ENCODE peak calls at places on chromosomes 3 and 15, in four cellular contexts. M, S, Q and X are unnamed samples.

GRCh38 chr3:50370594-50370993 is 11.3 kb upstream of the TMEM115 start:
- DNase-seq in M (peak; percentile 56), S (peak; percentile 52), Q (no peak), X (peak; percentile 42)

GRCh38 chr3:109336272-109336957 is 931 bp downstream of the DPPA4 start:
- DNase-seq in M (peak; percentile 79), Q (no peak), S (peak; percentile 64), X (no peak)

GRCh38 chr3:169103941-169104340 is 559.6 kb downstream of the MECOM start:
- DNase-seq in S (no peak), M (no peak), Q (no peak), X (no peak)

GRCh38 chr3:114775395-114775794 is 371.7 kb downstream of the ZBTB20 start:
- DNase-seq in S (peak; percentile 58), Q (no peak), M (no peak), X (no peak)

GRCh38 chr3:43203022-43203421 is 83.3 kb upstream of the SNRK start:
- DNase-seq in S (no peak), M (peak; percentile 30), Q (no peak), X (no peak)

GRCh38 chr15:54149115-54149531 is 170.9 kb downstream of the UNC13C start:
- DNase-seq in M (no peak), Q (no peak), S (no peak), X (no peak)

GRCh38 chr3:146308682-146309081 is 57.8 kb upstream of the PLSCR4 start:
- DNase-seq in M (peak; percentile 18), Q (no peak), S (peak; percentile 61), X (peak; percentile 99)

GRCh38 chr3:146827836-146828235 is 222.7 kb upstream of the PLSCR5 start:
- DNase-seq in Q (no peak), S (no peak), M (no peak), X (no peak)

GRCh38 chr3:24513463-24513862 is 18.8 kb upstream of the THRB start:
- DNase-seq in M (no peak), S (peak; percentile 50), Q (no peak), X (no peak)

GRCh38 chr3:9260305-9260704 is 10.9 kb upstream of the SRGAP3 start:
- DNase-seq in M (no peak), S (no peak), Q (no peak), X (no peak)

GRCh38 chr3:14234197-14235002 is 55.8 kb downstream of the LSM3 start:
- DNase-seq in Q (no peak), M (no peak), S (peak; percentile 77), X (no peak)

GRCh38 chr15:90545095-90545494 is 15.4 kb downstream of the CRTC3 start:
- DNase-seq in Q (no peak), M (no peak), S (no peak), X (no peak)

GRCh38 chr15:60003243-60004018 is 680 bp upstream of the FOXB1 start:
- DNase-seq in Q (no peak), M (no peak), S (no peak), X (no peak)

GRCh38 chr15:48703544-48703943 is 58.0 kb upstream of the FBN1 start:
- DNase-seq in Q (no peak), M (no peak), S (peak; percentile 35), X (no peak)

GRCh38 chr3:188021041-188021440 is 132.9 kb upstream of the LPP start:
- DNase-seq in Q (no peak), S (no peak), M (no peak), X (no peak)

GRCh38 chr15:40762919-40763800 is 708 bp upstream of the GCHFR start:
- DNase-seq in S (peak; percentile 47), Q (no peak), M (peak; percentile 60), X (no peak)

GRCh38 chr3:136708339-136708985 is 43.7 kb downstream of the STAG1 start:
- DNase-seq in S (peak; percentile 33), Q (no peak), M (no peak), X (no peak)

GRCh38 chr3:61009025-61009424 is 242.2 kb downstream of the FHIT start:
- DNase-seq in Q (no peak), M (peak; percentile 49), S (no peak), X (no peak)

GRCh38 chr3:190288836-190289235 is 33.4 kb downstream of the CLDN1 start:
- DNase-seq in Q (no peak), S (no peak), M (no peak), X (no peak)

GRCh38 chr15:101445562-101446526 is 43.7 kb downstream of the PCSK6 start:
- DNase-seq in M (no peak), S (peak; percentile 18), Q (no peak), X (no peak)

GRCh38 chr3:168096210-168096795 is 579 bp upstream of the GOLIM4 start:
- DNase-seq in S (peak; percentile 94), Q (peak; percentile 83), M (peak; percentile 80), X (no peak)

GRCh38 chr3:171810278-171811058 is at the start of gene PLD1:
- DNase-seq in S (peak; percentile 78), Q (peak; percentile 63), M (peak; percentile 56), X (no peak)

GRCh38 chr3:147799601-147800000 is 390.4 kb downstream of the ZIC1 start:
- DNase-seq in Q (no peak), S (no peak), M (no peak), X (no peak)

GRCh38 chr3:179421500-179421899 is 29.8 kb downstream of the GNB4 start:
- DNase-seq in S (peak; percentile 72), M (peak; percentile 28), Q (no peak), X (no peak)

GRCh38 chr15:29364429-29365078 is 94.9 kb upstream of the NSMCE3 start:
- DNase-seq in S (peak; percentile 69), Q (no peak), M (peak; percentile 30), X (no peak)

GRCh38 chr3:66675383-66675782 is 174.6 kb upstream of the LRIG1 start:
- DNase-seq in Q (no peak), M (no peak), S (no peak), X (no peak)

GRCh38 chr15:51494411-51495314 is 127.9 kb downstream of the DMXL2 start:
- DNase-seq in S (peak; percentile 44), M (no peak), Q (no peak), X (no peak)

GRCh38 chr3:14434105-14434504 is 31.7 kb downstream of the SLC6A6 start:
- DNase-seq in M (no peak), Q (no peak), S (peak; percentile 56), X (no peak)

GRCh38 chr3:113454625-113455024 is 13.3 kb upstream of the CFAP44 start:
- DNase-seq in S (no peak), Q (no peak), M (peak; percentile 7), X (no peak)

GRCh38 chr3:121488628-121489027 is 57.2 kb downstream of the POLQ start:
- DNase-seq in S (no peak), Q (no peak), M (peak; percentile 15), X (no peak)

GRCh38 chr15:89794627-89795241 is 18.6 kb downstream of the MESP2 start:
- DNase-seq in M (no peak), S (peak; percentile 81), Q (no peak), X (no peak)

DNA sequence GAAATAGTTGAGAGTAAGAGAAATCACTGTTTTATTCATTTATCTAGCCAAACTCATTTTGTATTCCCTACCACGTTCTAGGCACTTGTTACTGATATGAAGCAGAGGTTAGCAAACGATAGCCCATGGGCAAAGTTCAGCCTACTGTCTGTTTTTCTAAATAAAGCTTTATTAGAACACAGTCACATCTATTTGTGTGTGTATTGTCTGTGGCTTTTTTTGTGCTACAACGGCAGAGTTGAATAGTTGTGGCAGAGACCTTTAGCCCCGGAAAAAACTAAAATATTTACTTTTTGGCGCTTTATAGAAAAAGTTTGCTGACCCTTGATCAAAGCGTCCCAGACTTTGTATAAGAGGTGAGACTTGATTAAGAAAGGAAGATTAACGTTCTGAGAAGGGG is 289.1 kb upstream of the CFAP20DC start:
- DNase-seq in M (no peak), S (no peak), Q (no peak), X (no peak)
- H3K27ac ChIP-seq in M (no peak overlapping the region), S (no peak overlapping the region), Q (no peak overlapping the region), X (no peak overlapping the region)

GRCh38 chr15:70299931-70300858 is 202.5 kb upstream of the TLE3 start:
- DNase-seq in S (no peak), M (peak; percentile 62), Q (no peak), X (no peak)
- H3K27ac ChIP-seq in S (no peak overlapping the region), M (peak overlapping the region; percentile 47), Q (no peak overlapping the region), X (no peak overlapping the region)

GRCh38 chr3:38002291-38002876 is 11.8 kb downstream of the VILL start:
- DNase-seq in Q (no peak), S (no peak), M (no peak), X (no peak)
- H3K27ac ChIP-seq in Q (no peak overlapping the region), S (no peak overlapping the region), M (no peak overlapping the region), X (no peak overlapping the region)

DNA sequence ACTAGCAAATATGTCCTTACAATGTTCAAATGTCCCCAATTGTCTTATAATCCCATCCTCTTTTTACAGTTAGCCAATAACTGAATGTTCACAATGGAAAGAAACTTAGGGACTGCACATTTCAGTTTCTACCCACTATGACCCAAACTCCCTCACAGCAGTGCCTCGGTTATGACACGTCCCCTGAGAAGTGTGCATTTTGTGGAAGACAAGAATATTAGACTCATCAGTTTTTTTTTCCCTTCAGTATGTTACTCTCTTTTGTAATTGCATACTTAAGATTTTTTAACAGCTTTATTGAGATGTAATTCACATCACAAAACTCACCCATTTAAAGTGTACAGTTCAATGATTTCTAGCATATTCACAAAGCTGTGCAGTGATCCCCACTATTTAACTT is 64.8 kb downstream of the IGF2BP2 start:
- DNase-seq in S (no peak), Q (no peak), M (no peak), X (no peak)
- H3K27ac ChIP-seq in S (no peak overlapping the region), Q (no peak overlapping the region), M (no peak overlapping the region), X (no peak overlapping the region)